ENCODE peak calls at places on chromosome 1, in ten cellular contexts. One of them, this sample, is unnamed.

GRCh38 chr1:29121516-29121937 is 2.2 kb downstream of the TMEM200B start:
- DNase-seq in right lobe of liver: no peak
- DNase-seq in T-cell: no peak
- DNase-seq in stimulated activated CD8-positive, alpha-beta memory T cell treated with anti-CD3 and anti-CD28 coated beads, Interleukin-12 subunit alpha, Interleukin-12 subunit beta, amount 100 ng/mL, for 1 hour: no peak
- DNase-seq in heart left ventricle: no peak
- DNase-seq in hepatocyte: peak
- DNase-seq in GM19239: no peak
- DNase-seq in endothelial cell: peak
- DNase-seq in effector memory CD8-positive, alpha-beta T cell: peak
- DNase-seq in stomach: no peak
- DNase-seq in this sample: no peak

GRCh38 chr1:183368213-183369108 is 49.7 kb downstream of the NMNAT2 start:
- DNase-seq in hepatocyte: no peak
- DNase-seq in effector memory CD8-positive, alpha-beta T cell: no peak
- DNase-seq in stimulated activated CD8-positive, alpha-beta memory T cell treated with anti-CD3 and anti-CD28 coated beads, Interleukin-12 subunit alpha, Interleukin-12 subunit beta, amount 100 ng/mL, for 1 hour: no peak
- DNase-seq in T-cell: no peak
- DNase-seq in stomach: no peak
- DNase-seq in heart left ventricle: no peak
- DNase-seq in right lobe of liver: no peak
- DNase-seq in GM19239: no peak
- DNase-seq in endothelial cell: no peak
- DNase-seq in this sample: no peak

GRCh38 chr1:17834561-17835100 is 79.5 kb downstream of the ACTL8 start:
- DNase-seq in right lobe of liver: no peak
- DNase-seq in T-cell: no peak
- DNase-seq in heart left ventricle: no peak
- DNase-seq in endothelial cell: no peak
- DNase-seq in stimulated activated CD8-positive, alpha-beta memory T cell treated with anti-CD3 and anti-CD28 coated beads, Interleukin-12 subunit alpha, Interleukin-12 subunit beta, amount 100 ng/mL, for 1 hour: no peak
- DNase-seq in stomach: no peak
- DNase-seq in effector memory CD8-positive, alpha-beta T cell: no peak
- DNase-seq in hepatocyte: no peak
- DNase-seq in GM19239: no peak
- DNase-seq in this sample: no peak

GRCh38 chr1:116334015-116334547 is 39.0 kb upstream of the ATP1A1 start:
- DNase-seq in T-cell: no peak
- DNase-seq in endothelial cell: no peak
- DNase-seq in heart left ventricle: no peak
- DNase-seq in GM19239: no peak
- DNase-seq in right lobe of liver: peak
- DNase-seq in hepatocyte: no peak
- DNase-seq in stimulated activated CD8-positive, alpha-beta memory T cell treated with anti-CD3 and anti-CD28 coated beads, Interleukin-12 subunit alpha, Interleukin-12 subunit beta, amount 100 ng/mL, for 1 hour: no peak
- DNase-seq in stomach: no peak
- DNase-seq in effector memory CD8-positive, alpha-beta T cell: no peak
- DNase-seq in this sample: no peak

GRCh38 chr1:67889940-67890567 is 56.8 kb upstream of the GNG12 start:
- DNase-seq in heart left ventricle: no peak
- DNase-seq in endothelial cell: no peak
- DNase-seq in T-cell: no peak
- DNase-seq in stomach: no peak
- DNase-seq in hepatocyte: peak
- DNase-seq in stimulated activated CD8-positive, alpha-beta memory T cell treated with anti-CD3 and anti-CD28 coated beads, Interleukin-12 subunit alpha, Interleukin-12 subunit beta, amount 100 ng/mL, for 1 hour: no peak
- DNase-seq in right lobe of liver: no peak
- DNase-seq in GM19239: no peak
- DNase-seq in effector memory CD8-positive, alpha-beta T cell: no peak
- DNase-seq in this sample: no peak

GRCh38 chr1:210347112-210347511 is 18.4 kb downstream of the HHAT start:
- DNase-seq in effector memory CD8-positive, alpha-beta T cell: no peak
- DNase-seq in stimulated activated CD8-positive, alpha-beta memory T cell treated with anti-CD3 and anti-CD28 coated beads, Interleukin-12 subunit alpha, Interleukin-12 subunit beta, amount 100 ng/mL, for 1 hour: no peak
- DNase-seq in heart left ventricle: no peak
- DNase-seq in hepatocyte: no peak
- DNase-seq in T-cell: no peak
- DNase-seq in right lobe of liver: no peak
- DNase-seq in stomach: no peak
- DNase-seq in GM19239: no peak
- DNase-seq in endothelial cell: no peak
- DNase-seq in this sample: no peak

GRCh38 chr1:101540161-101540560 is 303.3 kb downstream of the S1PR1 start:
- DNase-seq in right lobe of liver: no peak
- DNase-seq in T-cell: no peak
- DNase-seq in effector memory CD8-positive, alpha-beta T cell: no peak
- DNase-seq in endothelial cell: no peak
- DNase-seq in heart left ventricle: no peak
- DNase-seq in stomach: no peak
- DNase-seq in hepatocyte: no peak
- DNase-seq in stimulated activated CD8-positive, alpha-beta memory T cell treated with anti-CD3 and anti-CD28 coated beads, Interleukin-12 subunit alpha, Interleukin-12 subunit beta, amount 100 ng/mL, for 1 hour: no peak
- DNase-seq in GM19239: no peak
- DNase-seq in this sample: no peak

GRCh38 chr1:118563969-118564951 is 379.2 kb upstream of the SPAG17 start:
- DNase-seq in GM19239: peak
- DNase-seq in right lobe of liver: no peak
- DNase-seq in T-cell: no peak
- DNase-seq in hepatocyte: peak
- DNase-seq in endothelial cell: peak
- DNase-seq in stimulated activated CD8-positive, alpha-beta memory T cell treated with anti-CD3 and anti-CD28 coated beads, Interleukin-12 subunit alpha, Interleukin-12 subunit beta, amount 100 ng/mL, for 1 hour: no peak
- DNase-seq in effector memory CD8-positive, alpha-beta T cell: no peak
- DNase-seq in heart left ventricle: no peak
- DNase-seq in stomach: no peak
- DNase-seq in this sample: no peak

GRCh38 chr1:10308001-10308400 is 90.9 kb upstream of the PGD start:
- DNase-seq in GM19239: no peak
- DNase-seq in effector memory CD8-positive, alpha-beta T cell: peak
- DNase-seq in right lobe of liver: no peak
- DNase-seq in heart left ventricle: no peak
- DNase-seq in stomach: no peak
- DNase-seq in stimulated activated CD8-positive, alpha-beta memory T cell treated with anti-CD3 and anti-CD28 coated beads, Interleukin-12 subunit alpha, Interleukin-12 subunit beta, amount 100 ng/mL, for 1 hour: peak
- DNase-seq in endothelial cell: no peak
- DNase-seq in hepatocyte: no peak
- DNase-seq in T-cell: no peak
- DNase-seq in this sample: peak

GRCh38 chr1:10693497-10694273 is 102.8 kb downstream of the CASZ1 start:
- DNase-seq in hepatocyte: peak
- DNase-seq in stimulated activated CD8-positive, alpha-beta memory T cell treated with anti-CD3 and anti-CD28 coated beads, Interleukin-12 subunit alpha, Interleukin-12 subunit beta, amount 100 ng/mL, for 1 hour: peak
- DNase-seq in right lobe of liver: no peak
- DNase-seq in endothelial cell: peak
- DNase-seq in effector memory CD8-positive, alpha-beta T cell: peak
- DNase-seq in stomach: no peak
- DNase-seq in T-cell: peak
- DNase-seq in GM19239: peak
- DNase-seq in heart left ventricle: no peak
- DNase-seq in this sample: peak

GRCh38 chr1:244297616-244298015 is 154.1 kb downstream of the ADSS2 start:
- DNase-seq in right lobe of liver: no peak
- DNase-seq in stomach: no peak
- DNase-seq in T-cell: no peak
- DNase-seq in endothelial cell: no peak
- DNase-seq in GM19239: no peak
- DNase-seq in heart left ventricle: no peak
- DNase-seq in stimulated activated CD8-positive, alpha-beta memory T cell treated with anti-CD3 and anti-CD28 coated beads, Interleukin-12 subunit alpha, Interleukin-12 subunit beta, amount 100 ng/mL, for 1 hour: no peak
- DNase-seq in hepatocyte: no peak
- DNase-seq in effector memory CD8-positive, alpha-beta T cell: no peak
- DNase-seq in this sample: no peak

GRCh38 chr1:169149555-169150286 is 43.2 kb downstream of the ATP1B1 start:
- DNase-seq in stimulated activated CD8-positive, alpha-beta memory T cell treated with anti-CD3 and anti-CD28 coated beads, Interleukin-12 subunit alpha, Interleukin-12 subunit beta, amount 100 ng/mL, for 1 hour: no peak
- DNase-seq in hepatocyte: no peak
- DNase-seq in GM19239: no peak
- DNase-seq in heart left ventricle: no peak
- DNase-seq in effector memory CD8-positive, alpha-beta T cell: no peak
- DNase-seq in right lobe of liver: no peak
- DNase-seq in endothelial cell: no peak
- DNase-seq in stomach: no peak
- DNase-seq in T-cell: no peak
- DNase-seq in this sample: no peak

GRCh38 chr1:6854166-6854565 is 68.9 kb downstream of the CAMTA1 start:
- DNase-seq in T-cell: no peak
- DNase-seq in stomach: no peak
- DNase-seq in heart left ventricle: no peak
- DNase-seq in stimulated activated CD8-positive, alpha-beta memory T cell treated with anti-CD3 and anti-CD28 coated beads, Interleukin-12 subunit alpha, Interleukin-12 subunit beta, amount 100 ng/mL, for 1 hour: no peak
- DNase-seq in endothelial cell: no peak
- DNase-seq in effector memory CD8-positive, alpha-beta T cell: no peak
- DNase-seq in right lobe of liver: no peak
- DNase-seq in GM19239: no peak
- DNase-seq in hepatocyte: no peak
- DNase-seq in this sample: no peak

GRCh38 chr1:181134543-181135461 is 46.3 kb downstream of the IER5 start:
- DNase-seq in heart left ventricle: no peak
- DNase-seq in stomach: peak
- DNase-seq in right lobe of liver: no peak
- DNase-seq in stimulated activated CD8-positive, alpha-beta memory T cell treated with anti-CD3 and anti-CD28 coated beads, Interleukin-12 subunit alpha, Interleukin-12 subunit beta, amount 100 ng/mL, for 1 hour: no peak
- DNase-seq in endothelial cell: no peak
- DNase-seq in T-cell: no peak
- DNase-seq in hepatocyte: no peak
- DNase-seq in effector memory CD8-positive, alpha-beta T cell: no peak
- DNase-seq in GM19239: no peak
- DNase-seq in this sample: peak

GRCh38 chr1:230930986-230931385 is 47.7 kb downstream of the TTC13 start:
- DNase-seq in stimulated activated CD8-positive, alpha-beta memory T cell treated with anti-CD3 and anti-CD28 coated beads, Interleukin-12 subunit alpha, Interleukin-12 subunit beta, amount 100 ng/mL, for 1 hour: no peak
- DNase-seq in stomach: no peak
- DNase-seq in heart left ventricle: no peak
- DNase-seq in right lobe of liver: no peak
- DNase-seq in effector memory CD8-positive, alpha-beta T cell: no peak
- DNase-seq in GM19239: no peak
- DNase-seq in hepatocyte: no peak
- DNase-seq in T-cell: no peak
- DNase-seq in endothelial cell: no peak
- DNase-seq in this sample: no peak

GRCh38 chr1:103256490-103256889 is 148.2 kb upstream of the COL11A1 start:
- DNase-seq in GM19239: no peak
- DNase-seq in right lobe of liver: no peak
- DNase-seq in T-cell: no peak
- DNase-seq in stomach: no peak
- DNase-seq in endothelial cell: no peak
- DNase-seq in effector memory CD8-positive, alpha-beta T cell: no peak
- DNase-seq in heart left ventricle: no peak
- DNase-seq in hepatocyte: no peak
- DNase-seq in stimulated activated CD8-positive, alpha-beta memory T cell treated with anti-CD3 and anti-CD28 coated beads, Interleukin-12 subunit alpha, Interleukin-12 subunit beta, amount 100 ng/mL, for 1 hour: no peak
- DNase-seq in this sample: no peak

GRCh38 chr1:240522122-240522822 is 89.7 kb downstream of the GREM2 start:
- DNase-seq in T-cell: no peak
- DNase-seq in heart left ventricle: no peak
- DNase-seq in endothelial cell: no peak
- DNase-seq in GM19239: no peak
- DNase-seq in stimulated activated CD8-positive, alpha-beta memory T cell treated with anti-CD3 and anti-CD28 coated beads, Interleukin-12 subunit alpha, Interleukin-12 subunit beta, amount 100 ng/mL, for 1 hour: no peak
- DNase-seq in effector memory CD8-positive, alpha-beta T cell: no peak
- DNase-seq in hepatocyte: peak
- DNase-seq in stomach: no peak
- DNase-seq in right lobe of liver: peak
- DNase-seq in this sample: no peak

GRCh38 chr1:1033009-1033587 is 13.2 kb downstream of the AGRN start:
- DNase-seq in hepatocyte: peak
- DNase-seq in effector memory CD8-positive, alpha-beta T cell: peak
- DNase-seq in GM19239: peak
- DNase-seq in stomach: peak
- DNase-seq in endothelial cell: peak
- DNase-seq in T-cell: peak
- DNase-seq in right lobe of liver: no peak
- DNase-seq in stimulated activated CD8-positive, alpha-beta memory T cell treated with anti-CD3 and anti-CD28 coated beads, Interleukin-12 subunit alpha, Interleukin-12 subunit beta, amount 100 ng/mL, for 1 hour: peak
- DNase-seq in heart left ventricle: peak
- DNase-seq in this sample: peak

This sample was measured in CD4-positive, alpha-beta T cell.